ENCODE peak calls at places on chromosomes 6 and 20, in nine cellular contexts. D is left cardiac atrium; M is cardiac fibroblast; B is adipocyte; N is NCI-H82; I is coronary artery; H is iPS DF 19.7; J is CD8-positive, alpha-beta T cell; C is GM03348. L is an unnamed sample.

GRCh38 chr6:37611516-37611915 is 86.2 kb downstream of the MDGA1 start:
- DNase-seq in N (no peak), D (no peak), H (no peak), J (no peak), C (no peak), M (no peak), I (no peak), B (no peak), L (no peak)

GRCh38 chr20:43983359-43983758 is 68.7 kb downstream of the TOX2 start:
- DNase-seq in H (no peak), N (peak), D (no peak), B (no peak), I (no peak), C (no peak), M (no peak), J (no peak), L (no peak)

GRCh38 chr6:27178001-27178730 is 69.3 kb upstream of the PRSS16 start:
- DNase-seq in D (peak), M (peak), B (peak), I (peak), H (no peak), J (no peak), N (peak), C (peak), L (peak)

GRCh38 chr6:160264213-160264612 is 5.6 kb upstream of the SLC22A2 start:
- DNase-seq in C (no peak), D (no peak), I (no peak), M (no peak), J (no peak), H (no peak), N (no peak), B (no peak), L (no peak)

GRCh38 chr6:128336436-128337095 is 183.8 kb downstream of the PTPRK start:
- DNase-seq in C (no peak), B (peak), N (no peak), H (no peak), I (no peak), D (no peak), M (peak), J (no peak), L (no peak)

GRCh38 chr6:169185011-169185521 is 68.6 kb downstream of the THBS2 start:
- DNase-seq in I (no peak), N (no peak), M (no peak), J (no peak), C (no peak), B (no peak), H (no peak), D (no peak), L (no peak)

GRCh38 chr6:132527791-132528190 is 10.3 kb upstream of the TAAR9 start:
- DNase-seq in C (no peak), J (no peak), D (no peak), I (no peak), N (peak), B (no peak), M (peak), H (no peak), L (no peak)

GRCh38 chr6:35728663-35729348 is 8.0 kb upstream of the ARMC12 start:
- DNase-seq in C (no peak), I (no peak), M (no peak), H (no peak), D (peak), B (no peak), J (peak), N (no peak), L (no peak)

GRCh38 chr20:41669708-41670263 is 51.6 kb upstream of the CHD6 start:
- DNase-seq in N (no peak), C (no peak), J (no peak), H (no peak), I (no peak), M (no peak), D (no peak), B (no peak), L (no peak)

GRCh38 chr6:10976571-10976970 is 67.5 kb downstream of the ELOVL2 start:
- DNase-seq in N (no peak), D (no peak), B (no peak), J (no peak), I (no peak), M (no peak), C (peak), H (no peak), L (no peak)

GRCh38 chr6:28725890-28726348 is 197.9 kb downstream of the TRIM27 start:
- DNase-seq in I (no peak), J (no peak), M (peak), H (no peak), D (no peak), C (no peak), N (peak), B (peak), L (no peak)

GRCh38 chr20:17841751-17842191 is 126.8 kb downstream of the SNX5 start:
- DNase-seq in C (peak), J (no peak), B (peak), M (peak), N (no peak), H (no peak), D (peak), I (no peak), L (no peak)

GRCh38 chr20:44703183-44703925 is 11.8 kb upstream of the CCN5 start:
- DNase-seq in I (no peak), J (no peak), D (no peak), B (no peak), M (peak), N (no peak), H (no peak), C (peak), L (no peak)

GRCh38 chr6:149750136-149750609 is 632 bp downstream of the PCMT1 start:
- DNase-seq in J (no peak), I (peak), B (peak), H (peak), N (peak), D (no peak), M (peak), C (peak), L (peak)

GRCh38 chr6:143941852-143942627 is 66.0 kb downstream of the PLAGL1 start:
- DNase-seq in D (peak), B (peak), J (peak), I (no peak), H (peak), N (peak), M (peak), C (peak), L (peak)

GRCh38 chr6:101417899-101418298 is 24.4 kb downstream of the GRIK2 start:
- DNase-seq in N (no peak), J (no peak), M (no peak), B (no peak), H (no peak), D (no peak), C (no peak), I (no peak), L (no peak)

GRCh38 chr6:11056871-11057270 is 12.8 kb upstream of the ELOVL2 start:
- DNase-seq in H (no peak), C (no peak), D (no peak), B (no peak), J (no peak), I (no peak), N (no peak), M (no peak), L (no peak)

GRCh38 chr20:56422131-56422823 is 10.2 kb downstream of the CASS4 start:
- DNase-seq in N (no peak), D (no peak), B (peak), H (no peak), I (no peak), M (peak), C (peak), J (no peak), L (no peak)

GRCh38 chr6:152462716-152463115 is 174.4 kb downstream of the SYNE1 start:
- DNase-seq in N (peak), H (no peak), I (no peak), M (no peak), C (no peak), D (no peak), B (peak), J (no peak), L (no peak)

GRCh38 chr6:151005896-151006632 is 140.6 kb downstream of the MTHFD1L start:
- DNase-seq in I (no peak), M (no peak), D (no peak), N (no peak), B (no peak), H (no peak), J (no peak), C (no peak), L (no peak)

GRCh38 chr6:141963543-141964295 is 169.0 kb upstream of the GJE1 start:
- DNase-seq in N (no peak), J (no peak), B (no peak), I (no peak), H (no peak), M (peak), D (no peak), C (no peak), L (no peak)

GRCh38 chr20:54633903-54634302 is 158.5 kb downstream of the DOK5 start:
- DNase-seq in I (no peak), N (no peak), M (no peak), J (no peak), H (no peak), C (no peak), D (no peak), B (no peak), L (no peak)